ENCODE peak calls at places on chromosome 16, in ten cellular contexts. One of them, this sample, is unnamed.

GRCh38 chr16:19175492-19176262 is 7.6 kb downstream of the SYT17 start:
- DNase-seq in transverse colon: no peak
- DNase-seq in IMR-90: no peak
- DNase-seq in gastrocnemius medialis: no peak
- DNase-seq in adrenal gland: peak
- DNase-seq in A549: no peak
- DNase-seq in breast epithelium: no peak
- DNase-seq in esophagus squamous epithelium: no peak
- DNase-seq in lower leg skin: no peak
- DNase-seq in H54: no peak
- DNase-seq in this sample: no peak

GRCh38 chr16:29014561-29015029 is 29.7 kb downstream of the LAT start:
- DNase-seq in transverse colon: peak
- DNase-seq in IMR-90: no peak
- DNase-seq in gastrocnemius medialis: no peak
- DNase-seq in adrenal gland: no peak
- DNase-seq in A549: no peak
- DNase-seq in breast epithelium: no peak
- DNase-seq in esophagus squamous epithelium: no peak
- DNase-seq in lower leg skin: no peak
- DNase-seq in H54: no peak
- DNase-seq in this sample: no peak

GRCh38 chr16:77955127-77955526 is 67.2 kb upstream of the CLEC3A start:
- DNase-seq in transverse colon: no peak
- DNase-seq in IMR-90: no peak
- DNase-seq in gastrocnemius medialis: no peak
- DNase-seq in adrenal gland: no peak
- DNase-seq in A549: no peak
- DNase-seq in breast epithelium: no peak
- DNase-seq in esophagus squamous epithelium: no peak
- DNase-seq in lower leg skin: no peak
- DNase-seq in H54: no peak
- DNase-seq in this sample: no peak

GRCh38 chr16:16021988-16022682 is 72.7 kb downstream of the ABCC1 start:
- DNase-seq in transverse colon: peak
- DNase-seq in IMR-90: peak
- DNase-seq in gastrocnemius medialis: peak
- DNase-seq in adrenal gland: peak
- DNase-seq in A549: peak
- DNase-seq in breast epithelium: peak
- DNase-seq in esophagus squamous epithelium: peak
- DNase-seq in lower leg skin: peak
- DNase-seq in H54: peak
- DNase-seq in this sample: peak

GRCh38 chr16:22235839-22236745 is 30.0 kb downstream of the EEF2K start:
- DNase-seq in transverse colon: peak
- DNase-seq in IMR-90: no peak
- DNase-seq in gastrocnemius medialis: peak
- DNase-seq in adrenal gland: peak
- DNase-seq in A549: no peak
- DNase-seq in breast epithelium: no peak
- DNase-seq in esophagus squamous epithelium: no peak
- DNase-seq in lower leg skin: peak
- DNase-seq in H54: no peak
- DNase-seq in this sample: peak

GRCh38 chr16:15509593-15510520 is 75.5 kb downstream of the BMERB1 start:
- DNase-seq in transverse colon: no peak
- DNase-seq in IMR-90: peak
- DNase-seq in gastrocnemius medialis: no peak
- DNase-seq in adrenal gland: no peak
- DNase-seq in A549: peak
- DNase-seq in breast epithelium: no peak
- DNase-seq in esophagus squamous epithelium: no peak
- DNase-seq in lower leg skin: no peak
- DNase-seq in H54: no peak
- DNase-seq in this sample: no peak

GRCh38 chr16:17377360-17378324 is 93.1 kb downstream of the XYLT1 start:
- DNase-seq in transverse colon: no peak
- DNase-seq in IMR-90: no peak
- DNase-seq in gastrocnemius medialis: no peak
- DNase-seq in adrenal gland: no peak
- DNase-seq in A549: no peak
- DNase-seq in breast epithelium: no peak
- DNase-seq in esophagus squamous epithelium: no peak
- DNase-seq in lower leg skin: no peak
- DNase-seq in H54: no peak
- DNase-seq in this sample: no peak

GRCh38 chr16:19898924-19899604 is 14.4 kb upstream of the GPRC5B start:
- DNase-seq in transverse colon: peak
- DNase-seq in IMR-90: peak
- DNase-seq in gastrocnemius medialis: no peak
- DNase-seq in adrenal gland: peak
- DNase-seq in A549: peak
- DNase-seq in breast epithelium: no peak
- DNase-seq in esophagus squamous epithelium: no peak
- DNase-seq in lower leg skin: peak
- DNase-seq in H54: no peak
- DNase-seq in this sample: peak

GRCh38 chr16:48613061-48613957 is 3.3 kb upstream of the N4BP1 start:
- DNase-seq in transverse colon: peak
- DNase-seq in IMR-90: peak
- DNase-seq in gastrocnemius medialis: no peak
- DNase-seq in adrenal gland: no peak
- DNase-seq in A549: peak
- DNase-seq in breast epithelium: no peak
- DNase-seq in esophagus squamous epithelium: no peak
- DNase-seq in lower leg skin: no peak
- DNase-seq in H54: no peak
- DNase-seq in this sample: no peak

GRCh38 chr16:27690604-27691003 is 140.7 kb downstream of the KATNIP start:
- DNase-seq in transverse colon: peak
- DNase-seq in IMR-90: peak
- DNase-seq in gastrocnemius medialis: no peak
- DNase-seq in adrenal gland: peak
- DNase-seq in A549: peak
- DNase-seq in breast epithelium: no peak
- DNase-seq in esophagus squamous epithelium: no peak
- DNase-seq in lower leg skin: no peak
- DNase-seq in H54: peak
- DNase-seq in this sample: no peak

GRCh38 chr16:27692576-27692975 is 142.6 kb downstream of the KATNIP start:
- DNase-seq in transverse colon: no peak
- DNase-seq in IMR-90: no peak
- DNase-seq in gastrocnemius medialis: no peak
- DNase-seq in adrenal gland: no peak
- DNase-seq in A549: no peak
- DNase-seq in breast epithelium: no peak
- DNase-seq in esophagus squamous epithelium: no peak
- DNase-seq in lower leg skin: no peak
- DNase-seq in H54: no peak
- DNase-seq in this sample: no peak

GRCh38 chr16:27695161-27695560 is 145.2 kb downstream of the KATNIP start:
- DNase-seq in transverse colon: no peak
- DNase-seq in IMR-90: no peak
- DNase-seq in gastrocnemius medialis: no peak
- DNase-seq in adrenal gland: no peak
- DNase-seq in A549: no peak
- DNase-seq in breast epithelium: peak
- DNase-seq in esophagus squamous epithelium: no peak
- DNase-seq in lower leg skin: no peak
- DNase-seq in H54: no peak
- DNase-seq in this sample: no peak

GRCh38 chr16:27689711-27690110 is 139.8 kb downstream of the KATNIP start:
- DNase-seq in transverse colon: no peak
- DNase-seq in IMR-90: peak
- DNase-seq in gastrocnemius medialis: no peak
- DNase-seq in adrenal gland: no peak
- DNase-seq in A549: no peak
- DNase-seq in breast epithelium: no peak
- DNase-seq in esophagus squamous epithelium: no peak
- DNase-seq in lower leg skin: no peak
- DNase-seq in H54: no peak
- DNase-seq in this sample: no peak

DNA sequence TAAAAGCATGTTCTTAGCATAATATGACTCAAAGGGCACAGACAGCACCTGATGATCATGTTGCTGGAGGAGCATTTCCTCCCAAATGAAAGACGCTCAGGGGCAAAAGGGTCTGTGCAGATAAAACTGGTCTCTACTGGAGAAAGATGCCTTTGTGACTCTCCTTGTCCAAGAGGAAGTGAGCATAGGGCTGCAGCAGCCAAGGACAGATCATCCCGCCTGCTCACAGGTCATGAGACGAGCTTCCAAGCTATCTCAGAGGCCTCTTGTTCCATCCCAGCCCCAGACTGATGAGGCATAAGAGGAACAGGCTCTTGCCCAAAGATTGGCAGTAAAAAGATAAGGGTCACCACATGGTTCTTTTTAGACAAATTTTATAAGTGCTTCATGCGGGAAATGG is 141.8 kb downstream of the KATNIP start:
- DNase-seq in transverse colon: no peak
- DNase-seq in IMR-90: no peak
- DNase-seq in gastrocnemius medialis: no peak
- DNase-seq in adrenal gland: no peak
- DNase-seq in A549: no peak
- DNase-seq in breast epithelium: no peak
- DNase-seq in esophagus squamous epithelium: no peak
- DNase-seq in lower leg skin: no peak
- DNase-seq in H54: no peak
- DNase-seq in this sample: no peak
- TF ChIP-seq POLR2A in transverse colon: no peak
- TF ChIP-seq POLR2A in IMR-90: no peak
- TF ChIP-seq POLR2A in gastrocnemius medialis: no peak
- TF ChIP-seq POLR2A in adrenal gland: no peak
- TF ChIP-seq POLR2A in A549: no peak
- TF ChIP-seq POLR2A in breast epithelium: no peak
- TF ChIP-seq POLR2A in esophagus squamous epithelium: no peak
- TF ChIP-seq POLR2A in lower leg skin: no peak
- TF ChIP-seq POLR2A in H54: no peak
- TF ChIP-seq POLR2A in this sample: no peak

GRCh38 chr16:27818231-27818630 is 245.3 kb downstream of the GSG1L start:
- DNase-seq in transverse colon: no peak
- DNase-seq in IMR-90: no peak
- DNase-seq in gastrocnemius medialis: no peak
- DNase-seq in adrenal gland: no peak
- DNase-seq in A549: no peak
- DNase-seq in breast epithelium: no peak
- DNase-seq in esophagus squamous epithelium: no peak
- DNase-seq in lower leg skin: no peak
- DNase-seq in H54: no peak
- DNase-seq in this sample: no peak
- TF ChIP-seq POLR2A in transverse colon: no peak
- TF ChIP-seq POLR2A in IMR-90: no peak
- TF ChIP-seq POLR2A in gastrocnemius medialis: no peak
- TF ChIP-seq POLR2A in adrenal gland: no peak
- TF ChIP-seq POLR2A in A549: no peak
- TF ChIP-seq POLR2A in breast epithelium: no peak
- TF ChIP-seq POLR2A in esophagus squamous epithelium: no peak
- TF ChIP-seq POLR2A in lower leg skin: no peak
- TF ChIP-seq POLR2A in H54: no peak
- TF ChIP-seq POLR2A in this sample: no peak

GRCh38 chr16:62035115-62036092 is 834 bp downstream of the CDH8 start:
- DNase-seq in transverse colon: no peak
- DNase-seq in IMR-90: no peak
- DNase-seq in gastrocnemius medialis: no peak
- DNase-seq in adrenal gland: no peak
- DNase-seq in A549: no peak
- DNase-seq in breast epithelium: no peak
- DNase-seq in esophagus squamous epithelium: no peak
- DNase-seq in lower leg skin: no peak
- DNase-seq in H54: no peak
- DNase-seq in this sample: no peak
- TF ChIP-seq POLR2A in transverse colon: no peak
- TF ChIP-seq POLR2A in IMR-90: no peak
- TF ChIP-seq POLR2A in gastrocnemius medialis: no peak
- TF ChIP-seq POLR2A in adrenal gland: no peak
- TF ChIP-seq POLR2A in A549: no peak
- TF ChIP-seq POLR2A in breast epithelium: no peak
- TF ChIP-seq POLR2A in esophagus squamous epithelium: no peak
- TF ChIP-seq POLR2A in lower leg skin: no peak
- TF ChIP-seq POLR2A in H54: no peak
- TF ChIP-seq POLR2A in this sample: no peak

GRCh38 chr16:57704011-57704904 is 9.7 kb downstream of the DRC7 start:
- DNase-seq in transverse colon: no peak
- DNase-seq in IMR-90: no peak
- DNase-seq in gastrocnemius medialis: no peak
- DNase-seq in adrenal gland: no peak
- DNase-seq in A549: peak
- DNase-seq in breast epithelium: no peak
- DNase-seq in esophagus squamous epithelium: no peak
- DNase-seq in lower leg skin: no peak
- DNase-seq in H54: no peak
- DNase-seq in this sample: peak
- TF ChIP-seq POLR2A in transverse colon: no peak
- TF ChIP-seq POLR2A in IMR-90: no peak
- TF ChIP-seq POLR2A in gastrocnemius medialis: no peak
- TF ChIP-seq POLR2A in adrenal gland: no peak
- TF ChIP-seq POLR2A in A549: no peak
- TF ChIP-seq POLR2A in breast epithelium: no peak
- TF ChIP-seq POLR2A in esophagus squamous epithelium: no peak
- TF ChIP-seq POLR2A in lower leg skin: no peak
- TF ChIP-seq POLR2A in H54: no peak
- TF ChIP-seq POLR2A in this sample: no peak

GRCh38 chr16:10743610-10744369 is at the start of gene NUBP1:
- DNase-seq in transverse colon: peak
- DNase-seq in IMR-90: peak
- DNase-seq in gastrocnemius medialis: peak
- DNase-seq in adrenal gland: peak
- DNase-seq in A549: peak
- DNase-seq in breast epithelium: peak
- DNase-seq in esophagus squamous epithelium: peak
- DNase-seq in lower leg skin: peak
- DNase-seq in H54: peak
- DNase-seq in this sample: peak
- TF ChIP-seq POLR2A in transverse colon: peak
- TF ChIP-seq POLR2A in IMR-90: peak
- TF ChIP-seq POLR2A in gastrocnemius medialis: peak
- TF ChIP-seq POLR2A in adrenal gland: peak
- TF ChIP-seq POLR2A in A549: peak
- TF ChIP-seq POLR2A in breast epithelium: peak
- TF ChIP-seq POLR2A in esophagus squamous epithelium: peak
- TF ChIP-seq POLR2A in lower leg skin: no peak
- TF ChIP-seq POLR2A in H54: peak
- TF ChIP-seq POLR2A in this sample: peak

DNA sequence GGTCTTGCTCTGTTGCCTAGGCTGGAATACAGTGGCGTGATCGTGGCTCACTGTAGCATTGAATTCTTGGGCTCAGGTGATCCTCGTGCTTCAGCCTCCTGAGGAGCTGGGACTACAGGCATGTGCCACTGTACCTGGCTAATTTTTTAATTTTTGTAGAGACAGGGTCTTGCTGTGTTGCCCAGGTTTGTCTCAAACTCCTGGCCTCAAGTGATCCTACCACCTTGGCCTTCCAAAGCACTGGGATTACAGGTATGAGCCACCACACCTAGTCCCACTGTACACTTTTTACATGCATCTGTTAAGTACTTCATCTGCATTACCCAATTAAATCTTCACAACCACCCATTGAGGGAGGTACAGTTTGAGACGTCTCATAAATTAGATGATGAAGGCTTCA is 12.4 kb downstream of the TNRC6A start:
- DNase-seq in transverse colon: no peak
- DNase-seq in IMR-90: no peak
- DNase-seq in gastrocnemius medialis: no peak
- DNase-seq in adrenal gland: no peak
- DNase-seq in A549: no peak
- DNase-seq in breast epithelium: no peak
- DNase-seq in esophagus squamous epithelium: no peak
- DNase-seq in lower leg skin: no peak
- DNase-seq in H54: no peak
- DNase-seq in this sample: no peak
- TF ChIP-seq POLR2A in transverse colon: no peak
- TF ChIP-seq POLR2A in IMR-90: no peak
- TF ChIP-seq POLR2A in gastrocnemius medialis: no peak
- TF ChIP-seq POLR2A in adrenal gland: no peak
- TF ChIP-seq POLR2A in A549: no peak
- TF ChIP-seq POLR2A in breast epithelium: no peak
- TF ChIP-seq POLR2A in esophagus squamous epithelium: no peak
- TF ChIP-seq POLR2A in lower leg skin: no peak
- TF ChIP-seq POLR2A in H54: no peak
- TF ChIP-seq POLR2A in this sample: no peak